ENCODE peak calls at places on chromosomes 12 and 14, in four cellular contexts. D, K, Q and N are unnamed samples.

GRCh38 chr12:129772463-129773169 is 131.2 kb downstream of the TMEM132D start:
- DNase-seq in D (no peak), K (peak; percentile 51), Q (no peak), N (peak; percentile 70)

GRCh38 chr14:68981539-68981976 is 2.5 kb upstream of the ACTN1 start:
- DNase-seq in D (peak; percentile 91), K (no peak), Q (no peak), N (no peak)

GRCh38 chr12:132194056-132194455 is 49.8 kb downstream of the NOC4L start:
- DNase-seq in D (no peak), K (peak; percentile 82), Q (no peak), N (peak; percentile 67)

GRCh38 chr14:103667671-103668070 is 38.7 kb downstream of the KLC1 start:
- DNase-seq in D (no peak), K (no peak), Q (no peak), N (no peak)

GRCh38 chr12:109735051-109735521 is 21.5 kb downstream of the FAM222A start:
- DNase-seq in D (no peak), K (peak; percentile 43), Q (no peak), N (peak; percentile 32)

GRCh38 chr12:12927211-12928079 is 24.5 kb downstream of the GPRC5D start:
- DNase-seq in D (peak; percentile 45), K (peak; percentile 68), Q (no peak), N (no peak)

GRCh38 chr12:104010800-104011199 is 39.2 kb downstream of the GLT8D2 start:
- DNase-seq in D (no peak), K (no peak), Q (no peak), N (no peak)

GRCh38 chr14:58765375-58765774 is 127.6 kb downstream of the DACT1 start:
- DNase-seq in D (no peak), K (no peak), Q (no peak), N (no peak)

GRCh38 chr12:64560395-64561301 is 49.6 kb upstream of the RASSF3 start:
- DNase-seq in D (peak; percentile 100), K (peak; percentile 46), Q (no peak), N (peak; percentile 61)

GRCh38 chr14:76863724-76864407 is 37.7 kb downstream of the LRRC74A start:
- DNase-seq in D (no peak), K (no peak), Q (no peak), N (no peak)

GRCh38 chr12:16675438-16675837 is 69.5 kb upstream of the LMO3 start:
- DNase-seq in D (no peak), K (no peak), Q (no peak), N (no peak)

GRCh38 chr12:120100630-120101029 is 15.9 kb downstream of the RAB35 start:
- DNase-seq in D (peak; percentile 58), K (no peak), Q (no peak), N (no peak)

GRCh38 chr14:29894030-29894429 is 33.6 kb downstream of the PRKD1 start:
- DNase-seq in D (no peak), K (no peak), Q (no peak), N (no peak)

GRCh38 chr12:52010152-52010622 is 3.4 kb downstream of the TAMALIN start:
- DNase-seq in D (peak; percentile 83), K (peak; percentile 79), Q (peak; percentile 82), N (peak; percentile 96)

GRCh38 chr12:124445121-124445718 is 122.2 kb downstream of the NCOR2 start:
- DNase-seq in D (no peak), K (no peak), Q (no peak), N (no peak)

GRCh38 chr14:53295372-53295771 is 142.2 kb upstream of the DDHD1 start:
- DNase-seq in D (no peak), K (no peak), Q (no peak), N (no peak)

GRCh38 chr14:60505448-60505847 is 3.5 kb upstream of the SIX6 start:
- DNase-seq in D (no peak), K (no peak), Q (peak; percentile 24), N (no peak)

GRCh38 chr14:102319351-102320032 is at the start of gene ZNF839:
- DNase-seq in D (peak; percentile 86), K (peak; percentile 96), Q (peak; percentile 80), N (peak; percentile 90)

GRCh38 chr14:97117693-97118092 is 320.5 kb downstream of the VRK1 start:
- DNase-seq in D (no peak), K (no peak), Q (no peak), N (no peak)

GRCh38 chr14:26598081-26598671 is 343 bp upstream of the NOVA1 start:
- DNase-seq in D (peak; percentile 82), K (peak; percentile 96), Q (peak; percentile 98), N (peak; percentile 98)

GRCh38 chr14:88477513-88478250 is 77.1 kb downstream of the PTPN21 start:
- DNase-seq in D (peak; percentile 59), K (no peak), Q (no peak), N (no peak)

GRCh38 chr14:104596451-104596918 is 8.1 kb downstream of the TMEM179 start:
- DNase-seq in D (no peak), K (no peak), Q (no peak), N (no peak)

GRCh38 chr12:46364777-46365580 is 7.6 kb downstream of the SLC38A2 start:
- DNase-seq in D (peak; percentile 85), K (no peak), Q (no peak), N (no peak)

GRCh38 chr12:71456990-71457389 is 17.4 kb downstream of the LGR5 start:
- DNase-seq in D (no peak), K (no peak), Q (no peak), N (no peak)
- H2BK15ac ChIP-seq in D (no peak overlapping the region), K (no peak overlapping the region), Q (no peak overlapping the region), N (no peak overlapping the region)

DNA sequence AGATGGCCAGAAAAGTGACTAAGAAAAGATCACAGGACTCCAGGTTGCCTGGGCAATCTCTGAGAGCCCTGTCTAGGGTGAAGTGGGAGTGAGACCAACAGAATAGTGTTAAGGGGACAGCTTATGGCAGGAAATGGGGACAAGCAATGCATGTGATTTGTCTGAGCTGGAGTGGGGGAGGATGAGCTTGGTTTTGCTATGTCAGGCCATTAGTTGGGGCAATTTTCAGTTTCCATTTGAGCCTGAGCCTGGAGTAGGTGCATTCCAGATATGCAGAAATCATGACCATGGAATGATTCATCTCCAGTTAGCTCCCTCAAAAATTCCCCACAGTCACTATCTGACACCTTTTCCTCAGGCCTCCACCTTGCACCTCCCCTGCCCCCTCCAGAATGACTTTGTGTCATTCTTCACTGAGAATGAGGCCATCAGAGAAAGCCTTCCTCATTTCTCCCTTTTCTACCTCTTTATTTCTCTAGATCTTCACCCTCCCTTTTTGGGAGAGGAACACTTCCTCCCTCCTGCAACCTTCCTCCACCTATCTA is 150.9 kb upstream of the PLEKHG7 start:
- DNase-seq in D (peak; percentile 73), K (no peak), Q (no peak), N (no peak)
- H3K14ac ChIP-seq in D (peak overlapping the region; percentile 34), K (no peak overlapping the region), Q (no peak overlapping the region), N (no peak overlapping the region)

DNA sequence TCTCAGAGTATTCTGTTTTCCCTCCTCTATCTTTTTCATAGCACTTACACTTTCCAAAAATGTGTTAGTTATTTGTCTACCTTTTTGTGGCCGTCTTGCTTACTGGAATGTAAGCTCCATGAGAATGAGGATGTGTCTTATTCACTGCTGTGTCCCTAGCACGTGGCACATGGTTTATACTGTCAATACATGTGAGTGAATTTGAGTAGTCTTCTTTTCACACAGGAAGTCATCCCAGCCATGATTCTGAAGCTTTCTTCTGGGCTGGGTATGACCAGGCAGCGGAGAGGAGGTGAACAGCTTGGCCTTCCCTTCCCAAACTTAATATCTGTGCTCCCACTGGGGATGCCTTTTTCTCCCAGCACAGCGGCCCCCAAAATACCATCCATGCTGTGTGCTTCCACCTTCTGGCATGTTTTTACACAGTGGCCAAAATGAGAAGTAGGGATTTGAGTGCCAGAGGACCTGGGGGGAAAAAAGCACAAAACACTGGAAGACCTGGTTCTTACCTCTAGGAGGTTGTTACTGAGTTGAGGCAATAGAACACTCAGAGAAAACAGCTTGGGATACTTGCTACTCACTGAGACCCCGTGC is 10.3 kb downstream of the PLEKHG3 start:
- DNase-seq in D (no peak), K (no peak), Q (no peak), N (no peak)
- H3K4ac ChIP-seq in D (no peak overlapping the region), K (no peak overlapping the region), Q (no peak overlapping the region), N (no peak overlapping the region)

GRCh38 chr12:93750056-93750455 is 72.9 kb downstream of the CRADD start:
- DNase-seq in D (no peak), K (no peak), Q (no peak), N (no peak)
- H2BK15ac ChIP-seq in D (no peak overlapping the region), K (no peak overlapping the region), Q (no peak overlapping the region), N (no peak overlapping the region)

DNA sequence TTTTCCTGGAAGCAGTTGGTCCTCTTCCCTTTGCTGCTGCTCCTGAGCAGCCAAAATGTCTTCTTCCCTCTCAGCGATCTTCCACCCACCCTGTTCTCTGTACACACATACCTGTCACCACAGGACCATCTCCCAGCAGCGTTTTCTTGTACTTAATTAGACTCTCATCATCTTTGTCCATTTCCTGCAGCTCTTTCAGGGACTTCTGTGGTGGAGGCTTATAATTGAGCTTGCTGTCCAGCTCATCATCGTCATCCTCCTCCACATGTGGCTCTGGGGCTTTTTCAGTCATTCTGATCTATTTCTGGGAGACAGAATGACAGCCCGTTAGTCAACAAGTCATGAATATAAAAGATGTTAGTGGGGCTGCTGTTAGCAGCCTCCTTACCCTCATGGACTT is 11.0 kb downstream of the ARHGDIB start:
- DNase-seq in D (no peak), K (no peak), Q (no peak), N (no peak)
- H3K14ac ChIP-seq in D (peak overlapping the region; percentile 53), K (no peak overlapping the region), Q (no peak overlapping the region), N (no peak overlapping the region)

GRCh38 chr12:56636675-56637540 is 6.8 kb upstream of the BAZ2A start:
- DNase-seq in D (peak; percentile 100), K (peak; percentile 92), Q (peak; percentile 98), N (peak; percentile 100)
- H3K4ac ChIP-seq in D (peak overlapping the region; percentile 98), K (no peak overlapping the region), Q (no peak overlapping the region), N (no peak overlapping the region)

DNA sequence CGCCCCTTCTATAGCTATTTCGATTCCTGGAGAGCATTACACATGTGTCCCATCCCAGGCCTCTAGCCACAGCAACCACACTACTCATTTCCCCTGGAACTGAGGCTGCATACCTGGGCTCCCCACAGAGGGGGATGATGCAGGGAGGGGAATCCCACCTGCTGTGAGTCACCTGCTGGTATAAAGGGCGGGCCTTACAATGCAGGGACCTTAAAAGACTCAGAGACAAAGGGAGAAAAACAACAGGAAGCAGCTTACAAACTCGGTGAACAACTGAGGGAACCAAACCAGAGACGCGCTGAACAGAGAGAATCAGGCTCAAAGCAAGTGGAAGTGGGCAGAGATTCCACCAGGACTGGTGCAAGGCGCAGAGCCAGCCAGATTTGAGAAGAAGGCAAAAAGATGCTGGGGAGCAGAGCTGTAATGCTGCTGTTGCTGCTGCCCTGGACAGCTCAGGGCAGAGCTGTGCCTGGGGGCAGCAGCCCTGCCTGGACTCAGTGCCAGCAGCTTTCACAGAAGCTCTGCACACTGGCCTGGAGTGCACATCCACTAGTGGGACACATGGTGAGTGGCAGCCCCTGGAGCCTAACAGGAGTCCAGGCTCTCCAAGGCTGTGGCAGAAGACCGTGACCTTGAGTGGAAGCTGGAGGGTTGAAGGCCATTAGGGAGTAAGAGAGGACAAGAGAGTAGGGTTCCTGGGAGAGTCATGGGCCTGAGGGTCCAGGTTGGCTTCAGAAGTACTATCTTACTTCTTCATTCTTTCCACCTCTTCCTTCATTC is at the start of gene IL23A:
- DNase-seq in D (peak; percentile 59), K (peak; percentile 74), Q (no peak), N (peak; percentile 81)
- H2BK15ac ChIP-seq in D (no peak within 1 kb of the TSS), K (peak within 1 kb of the TSS; percentile 34), Q (no peak within 1 kb of the TSS), N (no peak within 1 kb of the TSS)